ENCODE peak calls at places on chromosomes 1 and 21, in ten cellular contexts. E, J, G, A, K, D, L, B, Y and I are unnamed samples. For H3K4me1, the result is how much of the 10 kb centered on the place peaks cover.

GRCh38 chr1:41892211-41892840 is 26.4 kb downstream of the HIVEP3 start:
- DNase-seq in B (no peak), E (no peak), L (no peak), J (no peak), Y (no peak), G (peak), K (no peak), A (no peak), D (no peak), I (peak)

GRCh38 chr1:232367293-232367692 is 262.6 kb downstream of the SIPA1L2 start:
- DNase-seq in Y (no peak), K (no peak), D (no peak), B (no peak), E (no peak), A (no peak), G (no peak), J (no peak), L (peak), I (no peak)

GRCh38 chr1:227437495-227438008 is 119.3 kb upstream of the CDC42BPA start:
- DNase-seq in A (no peak), L (peak), G (peak), B (no peak), J (peak), Y (peak), D (peak), E (no peak), K (peak), I (peak)

GRCh38 chr1:32702599-32703478 is at the start of gene SYNC:
- DNase-seq in G (peak), D (peak), A (peak), L (peak), K (no peak), J (peak), E (peak), B (peak), Y (peak), I (peak)

GRCh38 chr1:151518431-151518830 is 7.2 kb downstream of the CGN start:
- DNase-seq in G (no peak), B (no peak), L (no peak), A (no peak), K (no peak), J (no peak), Y (no peak), E (no peak), D (no peak), I (no peak)

GRCh38 chr1:75632350-75632949 is 21.5 kb upstream of the SLC44A5 start:
- DNase-seq in B (no peak), K (peak), E (no peak), L (peak), G (peak), A (no peak), J (peak), D (peak), Y (peak), I (no peak)

GRCh38 chr1:175504875-175505555 is 238.4 kb downstream of the TNR start:
- DNase-seq in B (no peak), Y (no peak), K (no peak), J (no peak), G (no peak), D (no peak), A (no peak), E (no peak), L (peak), I (no peak)

GRCh38 chr1:113007706-113008364 is 51.8 kb upstream of the SLC16A1 start:
- DNase-seq in A (no peak), E (no peak), Y (no peak), L (no peak), G (no peak), D (no peak), J (no peak), B (no peak), K (no peak), I (no peak)

GRCh38 chr1:167689569-167689925 is 32.2 kb upstream of the MPZL1 start:
- DNase-seq in J (no peak), B (no peak), K (no peak), Y (no peak), E (no peak), L (no peak), A (no peak), D (no peak), G (no peak), I (no peak)

GRCh38 chr1:32861904-32862698 is 8.6 kb downstream of the FNDC5 start:
- DNase-seq in K (no peak), J (no peak), L (no peak), G (no peak), A (no peak), Y (no peak), D (no peak), E (no peak), B (no peak), I (no peak)

GRCh38 chr1:3697810-3698209 is 45.5 kb downstream of the TP73 start:
- DNase-seq in K (no peak), B (no peak), J (no peak), E (no peak), G (peak), L (no peak), A (no peak), Y (no peak), D (no peak), I (no peak)

GRCh38 chr21:36209626-36210171 is 53.1 kb downstream of the DOP1B start:
- DNase-seq in Y (peak), K (peak), J (peak), D (no peak), B (no peak), A (no peak), L (peak), E (no peak), G (peak), I (no peak)

GRCh38 chr1:33148615-33149014 is 33.2 kb downstream of the TRIM62 start:
- DNase-seq in L (no peak), G (no peak), J (no peak), B (no peak), E (no peak), D (no peak), Y (no peak), K (no peak), A (no peak), I (no peak)

GRCh38 chr1:71788113-71788512 is 494.2 kb downstream of the NEGR1 start:
- DNase-seq in L (no peak), D (no peak), J (peak), B (no peak), G (no peak), A (no peak), K (no peak), E (no peak), Y (no peak), I (no peak)

GRCh38 chr1:94971491-94971924 is 44.6 kb upstream of the CNN3 start:
- DNase-seq in D (no peak), G (no peak), Y (no peak), B (no peak), A (no peak), K (no peak), J (peak), L (no peak), E (no peak), I (peak)

GRCh38 chr1:27137022-27137542 is 17.8 kb downstream of the SLC9A1 start:
- DNase-seq in Y (no peak), E (peak), B (no peak), A (peak), G (no peak), L (peak), J (no peak), D (no peak), K (no peak), I (no peak)

GRCh38 chr1:200228081-200228480 is 181.8 kb downstream of the ZNF281 start:
- DNase-seq in J (no peak), G (no peak), A (no peak), D (no peak), K (no peak), Y (peak), L (no peak), E (no peak), B (no peak), I (no peak)

GRCh38 chr1:204294371-204294770 is 65.4 kb downstream of the PLEKHA6 start:
- DNase-seq in D (peak), A (peak), G (no peak), E (no peak), Y (no peak), B (peak), L (no peak), K (no peak), J (peak), I (peak)

GRCh38 chr21:41973861-41974751 is 20.3 kb upstream of the C2CD2 start:
- DNase-seq in Y (no peak), K (no peak), G (peak), J (no peak), L (peak), B (no peak), A (peak), D (no peak), E (peak), I (no peak)

GRCh38 chr1:160884579-160884978 is 401 bp downstream of the ITLN1 start:
- DNase-seq in G (peak), E (no peak), K (peak), Y (peak), D (no peak), J (no peak), A (no peak), B (no peak), L (peak), I (no peak)

GRCh38 chr1:42936309-42937078 is 22.2 kb downstream of the SLC2A1 start:
- DNase-seq in Y (no peak), L (no peak), A (peak), J (peak), G (peak), E (no peak), D (no peak), B (peak), K (peak), I (peak)

GRCh38 chr21:15149825-15150224 is 85.0 kb upstream of the NRIP1 start:
- DNase-seq in K (no peak), L (no peak), E (no peak), G (peak), A (no peak), D (no peak), B (no peak), Y (no peak), J (no peak), I (no peak)
- H3K4me3 ChIP-seq in K (no peak), L (no peak), E (no peak), G (no peak), A (no peak), D (no peak), B (no peak), Y (no peak), J (no peak), I (no peak)

DNA sequence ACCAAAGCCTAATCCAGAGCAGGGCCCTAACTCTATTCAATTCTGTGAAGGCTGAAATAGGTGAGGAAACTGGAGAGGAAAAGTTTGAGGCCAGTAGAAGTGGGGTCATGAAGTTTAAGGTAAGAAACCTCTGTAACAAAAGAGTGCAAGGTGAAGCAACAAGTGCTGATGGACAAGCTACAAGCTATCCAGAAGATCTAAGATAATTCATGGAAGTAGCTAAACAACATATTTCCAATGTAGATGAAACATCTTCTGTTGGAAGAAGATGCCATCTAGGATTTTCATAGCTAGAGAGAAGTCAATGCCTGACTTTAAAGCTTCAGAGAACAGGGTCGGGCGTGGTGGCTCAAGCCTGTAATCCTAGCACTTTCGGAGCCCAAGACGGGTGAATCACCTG is 217.6 kb downstream of the GREM2 start:
- DNase-seq in Y (no peak), D (no peak), K (no peak), G (no peak), A (no peak), J (no peak), L (no peak), E (no peak), B (no peak), I (no peak)
- H3K4me1 ChIP-seq in Y (under half), D (under half), K (under half), G (under half), A (under half), J (under half), L (under half), E (under half), B (under half), I (under half)

DNA sequence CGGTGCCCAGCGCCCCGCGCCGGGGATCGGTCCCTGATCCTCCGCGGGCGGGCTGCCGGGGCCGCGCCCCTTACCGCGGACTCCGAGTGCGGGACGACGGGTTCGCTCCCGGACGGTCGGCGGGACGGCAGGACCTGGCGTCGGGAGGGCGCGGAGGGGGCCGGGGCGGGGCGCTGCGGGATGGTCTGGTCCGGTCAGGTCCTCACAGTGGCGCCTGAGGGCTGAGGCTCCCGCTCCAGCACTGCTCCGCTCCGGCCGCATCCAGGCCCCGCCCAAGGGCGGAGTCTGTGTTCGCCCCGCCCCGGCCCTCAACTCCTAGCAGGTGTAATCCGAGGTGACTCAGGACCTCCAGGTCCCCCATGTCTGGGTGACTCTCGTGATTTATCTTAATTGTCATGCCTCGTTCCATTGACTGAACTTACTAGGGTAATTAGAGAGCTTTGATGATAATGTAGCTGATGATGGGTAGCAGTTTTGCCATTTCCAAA is at the start of gene RAB3B:
- DNase-seq in B (peak), E (peak), G (peak), D (peak), J (peak), A (peak), K (peak), Y (peak), L (peak), I (peak)
- H3K27ac ChIP-seq in B (no peak), E (no peak), G (no peak), D (peak), J (no peak), A (no peak), K (peak), Y (no peak), L (peak), I (peak)

GRCh38 chr1:212040629-212041028 is 5.1 kb downstream of the DTL start:
- DNase-seq in B (no peak), J (no peak), E (no peak), K (no peak), Y (no peak), G (no peak), L (no peak), A (no peak), D (no peak), I (peak)
- H3K4me3 ChIP-seq in B (no peak), J (no peak), E (no peak), K (no peak), Y (no peak), G (no peak), L (no peak), A (no peak), D (no peak), I (no peak)

GRCh38 chr1:110671323-110671722 is 3.4 kb downstream of the KCNA3 start:
- DNase-seq in G (no peak), A (no peak), D (no peak), Y (no peak), K (no peak), E (no peak), B (no peak), J (no peak), L (no peak), I (no peak)
- H3K4me1 ChIP-seq in G (under half), A (under half), D (under half), Y (under half), K (under half), E (under half), B (under half), J (under half), L (under half), I (under half)

GRCh38 chr21:33259428-33259827 is 6.7 kb upstream of the IL10RB start:
- DNase-seq in J (no peak), E (no peak), Y (no peak), K (no peak), L (no peak), G (no peak), D (no peak), B (no peak), A (no peak), I (no peak)

GRCh38 chr21:33257404-33257803 is 8.8 kb upstream of the IL10RB start:
- DNase-seq in K (no peak), L (no peak), A (no peak), E (no peak), G (no peak), D (no peak), B (no peak), J (no peak), Y (no peak), I (no peak)

GRCh38 chr21:33256019-33256418 is 10.1 kb upstream of the IL10RB start:
- DNase-seq in B (no peak), L (no peak), E (no peak), Y (no peak), K (no peak), D (no peak), G (no peak), A (no peak), J (no peak), I (no peak)

GRCh38 chr21:33259995-33260394 is 6.2 kb upstream of the IL10RB start:
- DNase-seq in L (no peak), Y (no peak), B (no peak), G (no peak), D (no peak), J (no peak), E (no peak), A (no peak), K (no peak), I (no peak)

GRCh38 chr21:33258475-33258874 is 7.7 kb upstream of the IL10RB start:
- DNase-seq in D (no peak), E (no peak), K (no peak), Y (no peak), A (no peak), L (no peak), B (no peak), G (peak), J (no peak), I (no peak)
- H3K27ac ChIP-seq in D (no peak), E (no peak), K (no peak), Y (no peak), A (no peak), L (no peak), B (no peak), G (no peak), J (no peak), I (no peak)

DNA sequence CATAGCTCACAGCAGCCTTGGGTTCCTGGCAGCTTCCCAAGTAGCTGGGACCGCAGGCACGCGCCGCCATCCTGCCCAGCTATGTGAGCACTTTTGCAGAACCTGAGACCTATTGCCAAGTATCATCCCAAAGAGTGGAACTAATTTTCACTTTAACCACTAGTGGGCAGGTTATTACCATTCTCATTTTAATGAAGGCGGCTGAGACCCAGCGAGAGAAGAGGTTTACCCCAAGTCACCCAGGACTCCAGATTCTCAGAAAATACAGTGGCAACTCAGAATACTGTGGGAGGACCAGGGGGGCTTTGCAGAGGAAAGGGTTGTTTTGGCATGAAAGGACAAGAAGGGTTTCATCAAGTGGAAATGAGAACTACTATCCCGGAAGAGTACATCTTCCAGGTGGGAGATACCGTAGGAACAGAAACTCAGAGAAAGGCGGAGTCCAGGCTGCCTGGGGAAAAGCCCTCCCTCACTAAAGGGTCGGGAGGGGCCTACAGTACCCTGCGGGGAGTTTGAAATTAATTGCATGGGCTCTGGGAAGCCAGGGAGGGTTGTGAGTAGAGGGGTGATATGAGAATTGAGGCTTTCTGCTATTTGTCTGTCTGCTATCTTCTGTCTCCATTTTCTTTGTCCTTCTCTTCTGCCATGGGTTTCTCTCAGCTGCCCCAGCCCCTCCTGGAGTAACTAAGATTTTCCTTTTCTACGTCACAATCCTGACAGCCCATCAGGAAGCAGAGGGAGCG is 7.2 kb upstream of the SEMA4A start:
- DNase-seq in Y (peak), E (peak), J (peak), K (peak), D (peak), L (peak), B (no peak), G (peak), A (peak), I (peak)
- H3K4me3 ChIP-seq in Y (peak), E (peak), J (no peak), K (no peak), D (no peak), L (peak), B (no peak), G (no peak), A (no peak), I (no peak)

GRCh38 chr1:15956150-15956549 is 19.8 kb downstream of the ZBTB17 start:
- DNase-seq in J (peak), G (no peak), D (no peak), E (no peak), L (no peak), Y (no peak), A (no peak), K (no peak), B (no peak), I (no peak)
- H3K4me1 ChIP-seq in J (half or more), G (under half), D (under half), E (under half), L (under half), Y (under half), A (under half), K (under half), B (under half), I (half or more)

DNA sequence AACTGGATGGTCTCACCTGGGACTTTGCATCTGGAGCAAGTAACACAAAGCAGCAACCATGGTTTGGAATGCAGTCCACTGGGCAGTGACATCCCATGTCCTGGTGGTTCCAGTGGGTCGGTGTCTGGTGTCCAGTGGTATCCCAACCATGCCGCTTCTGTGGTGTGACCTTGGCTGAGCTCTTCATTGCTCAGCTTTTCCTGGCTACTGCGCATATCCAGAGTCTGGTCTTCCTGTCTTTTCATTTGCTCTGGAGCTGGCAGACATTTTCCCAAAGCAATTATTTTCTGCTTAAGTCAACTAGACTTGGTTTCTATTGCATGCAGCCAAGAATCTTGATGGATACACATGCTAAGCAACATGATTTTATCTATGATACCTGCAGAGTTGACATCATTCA is 28.4 kb upstream of the CD2 start:
- DNase-seq in D (no peak), E (no peak), J (peak), B (no peak), L (no peak), A (peak), Y (no peak), K (no peak), G (no peak), I (no peak)
- H3K27ac ChIP-seq in D (no peak), E (no peak), J (no peak), B (no peak), L (no peak), A (no peak), Y (no peak), K (no peak), G (no peak), I (no peak)